ENCODE peak calls at places on chromosome 14, in five cellular contexts. I is stromal cell of bone marrow; L is heart right ventricle; V is T-helper 9 cell; Q is effector memory CD4-positive, alpha-beta T cell. F is an unnamed sample.

GRCh38 chr14:65421201-65421981 is 8.9 kb downstream of the FUT8 start:
- DNase-seq in I (no peak), V (no peak), L (no peak), Q (no peak), F (no peak)

GRCh38 chr14:51981218-51981854 is 8.0 kb upstream of the RTRAF start:
- DNase-seq in L (no peak), Q (no peak), V (no peak), I (no peak), F (no peak)

GRCh38 chr14:56284641-56285040 is 166.4 kb downstream of the PELI2 start:
- DNase-seq in V (no peak), Q (no peak), L (no peak), I (no peak), F (no peak)

GRCh38 chr14:76129851-76130576 is 21.7 kb upstream of the GPATCH2L start:
- DNase-seq in L (no peak), I (no peak), V (no peak), Q (no peak), F (no peak)

GRCh38 chr14:102996941-102997340 is 60.4 kb downstream of the CDC42BPB start:
- DNase-seq in L (no peak), V (no peak), I (no peak), Q (no peak), F (no peak)

GRCh38 chr14:104117341-104118005 is 20.9 kb upstream of the KIF26A start:
- DNase-seq in V (no peak), Q (no peak), L (peak), I (no peak), F (no peak)

GRCh38 chr14:37588667-37588955 is 6.4 kb downstream of the FOXA1 start:
- DNase-seq in I (no peak), V (no peak), L (no peak), Q (no peak), F (no peak)

GRCh38 chr14:51400142-51400541 is 160.1 kb downstream of the TMX1 start:
- DNase-seq in I (no peak), V (no peak), L (no peak), Q (no peak), F (no peak)

GRCh38 chr14:105163040-105163742 is 5.4 kb downstream of the JAG2 start:
- DNase-seq in I (no peak), L (no peak), V (no peak), Q (no peak), F (no peak)

GRCh38 chr14:20184181-20184580 is 6.5 kb upstream of the OR11G2 start:
- DNase-seq in V (no peak), Q (no peak), L (no peak), I (no peak), F (no peak)

GRCh38 chr14:65485516-65485915 is 73.0 kb downstream of the FUT8 start:
- DNase-seq in Q (no peak), L (no peak), I (no peak), V (no peak), F (no peak)

GRCh38 chr14:20379743-20380142 is 33.6 kb downstream of the TEP1 start:
- DNase-seq in V (no peak), Q (no peak), I (no peak), L (no peak), F (no peak)

GRCh38 chr14:104724981-104725771 is 1.1 kb downstream of the ADSS1 start:
- DNase-seq in Q (no peak), L (peak), V (no peak), I (no peak), F (no peak)

GRCh38 chr14:99872786-99873440 is 79.7 kb downstream of the EML1 start:
- DNase-seq in V (no peak), I (no peak), L (no peak), Q (no peak), F (no peak)

GRCh38 chr14:103735022-103735421 is 19.4 kb downstream of the ZFYVE21 start:
- DNase-seq in V (no peak), I (no peak), L (no peak), Q (no peak), F (no peak)

GRCh38 chr14:103688906-103689902 is 26.0 kb downstream of the XRCC3 start:
- DNase-seq in Q (no peak), I (peak), L (no peak), V (no peak), F (no peak)

GRCh38 chr14:58796636-58797429 is 159.1 kb downstream of the DACT1 start:
- DNase-seq in L (no peak), I (no peak), V (no peak), Q (no peak), F (no peak)

GRCh38 chr14:31582286-31582691 is 21.1 kb downstream of the NUBPL start:
- DNase-seq in Q (no peak), V (no peak), L (no peak), I (peak), F (no peak)

GRCh38 chr14:23647619-23648018 is 11.5 kb downstream of the DHRS2 start:
- DNase-seq in L (no peak), I (no peak), V (no peak), Q (no peak), F (no peak)

GRCh38 chr14:93007225-93007997 is 84.5 kb downstream of the CHGA start:
- DNase-seq in I (peak), L (no peak), V (no peak), Q (no peak), F (no peak)

GRCh38 chr14:21455912-21456667 is at the start of gene CHD8:
- DNase-seq in V (peak), I (peak), Q (peak), L (peak), F (peak)

F was measured in effector memory CD8-positive, alpha-beta T cell.